ENCODE peak calls at places on chromosomes 3 and 15, in eight cellular contexts. R is retina; C is NCI-H1092 treated with DMSO at 0.1 percent for 48 hours; X is natural killer cell treated with Interleukin-12 subunit alpha and Interleukin-12 subunit beta and Interleukin-15 and Interleukin-18, amount 100 ng/mL, for 72 hours; P is Kasumi-1; D is mesothelial cell of epicardium; I is tibial nerve; V is C1 segment of cervical spinal cord. Y is an unnamed sample.

GRCh38 chr3:106337116-106337515 is 468.3 kb upstream of the CBLB start:
- DNase-seq in R (no peak), C (no peak), X (no peak), P (no peak), D (no peak), I (no peak), V (no peak), Y (no peak)

GRCh38 chr3:146803746-146804145 is 198.6 kb upstream of the PLSCR5 start:
- DNase-seq in R (no peak), C (no peak), X (no peak), P (no peak), D (no peak), I (no peak), V (no peak), Y (no peak)

GRCh38 chr3:23264413-23264812 is 61.3 kb downstream of the UBE2E2 start:
- DNase-seq in R (no peak), C (no peak), X (no peak), P (no peak), D (no peak), I (no peak), V (no peak), Y (no peak)

GRCh38 chr3:4627651-4628375 is 134.7 kb downstream of the ITPR1 start:
- DNase-seq in R (no peak), C (no peak), X (no peak), P (no peak), D (no peak), I (no peak), V (no peak), Y (no peak)

GRCh38 chr3:170410428-170411029 is 8.1 kb upstream of the CLDN11 start:
- DNase-seq in R (no peak), C (peak; percentile 20), X (no peak), P (peak; percentile 48), D (no peak), I (no peak), V (no peak), Y (no peak)

GRCh38 chr15:100256985-100257650 is 84.7 kb downstream of the ADAMTS17 start:
- DNase-seq in R (no peak), C (no peak), X (no peak), P (no peak), D (no peak), I (no peak), V (no peak), Y (no peak)

GRCh38 chr3:128319741-128320141 is 146.9 kb downstream of the DNAJB8 start:
- DNase-seq in R (no peak), C (peak; percentile 33), X (peak; percentile 22), P (no peak), D (peak; percentile 29), I (no peak), V (no peak), Y (no peak)

GRCh38 chr15:73338606-73339388 is 30.0 kb downstream of the HCN4 start:
- DNase-seq in R (no peak), C (no peak), X (no peak), P (no peak), D (no peak), I (no peak), V (no peak), Y (no peak)

GRCh38 chr15:93110502-93111040 is 21.6 kb upstream of the RGMA start:
- DNase-seq in R (no peak), C (no peak), X (no peak), P (no peak), D (no peak), I (no peak), V (no peak), Y (no peak)

GRCh38 chr15:47787875-47788274 is 70.6 kb downstream of the SEMA6D start:
- DNase-seq in R (no peak), C (no peak), X (no peak), P (no peak), D (no peak), I (no peak), V (no peak), Y (no peak)

GRCh38 chr15:72962054-72962702 is 90.1 kb upstream of the NEO1 start:
- DNase-seq in R (no peak), C (no peak), X (no peak), P (no peak), D (no peak), I (no peak), V (no peak), Y (no peak)

GRCh38 chr15:26394801-26395200 is 378.1 kb downstream of the GABRB3 start:
- DNase-seq in R (peak; percentile 39), C (peak; percentile 70), X (no peak), P (no peak), D (no peak), I (no peak), V (no peak), Y (no peak)

GRCh38 chr15:80476036-80476435 is 71.9 kb downstream of the ARNT2 start:
- DNase-seq in R (no peak), C (no peak), X (no peak), P (no peak), D (no peak), I (no peak), V (no peak), Y (no peak)

GRCh38 chr3:69646287-69647067 is 92.8 kb upstream of the MITF start:
- DNase-seq in R (no peak), C (no peak), X (no peak), P (no peak), D (no peak), I (no peak), V (no peak), Y (no peak)

GRCh38 chr15:67038721-67039120 is 26.7 kb upstream of the SMAD3 start:
- DNase-seq in R (peak; percentile 30), C (no peak), X (no peak), P (no peak), D (no peak), I (no peak), V (no peak), Y (no peak)

GRCh38 chr3:186025161-186025560 is 83.7 kb downstream of the ETV5 start:
- DNase-seq in R (no peak), C (no peak), X (peak; percentile 62), P (no peak), D (no peak), I (no peak), V (no peak), Y (no peak)

GRCh38 chr3:115321396-115321795 is 174.3 kb upstream of the ZBTB20 start:
- DNase-seq in R (no peak), C (peak; percentile 16), X (no peak), P (no peak), D (no peak), I (no peak), V (no peak), Y (no peak)

GRCh38 chr3:157129782-157130137 is 30.2 kb downstream of the CCNL1 start:
- DNase-seq in R (peak; percentile 88), C (peak; percentile 57), X (no peak), P (no peak), D (no peak), I (no peak), V (peak; percentile 70), Y (no peak)

GRCh38 chr3:142447308-142447851 is 457 bp downstream of the XRN1 start:
- DNase-seq in R (no peak), C (peak; percentile 64), X (no peak), P (peak; percentile 51), D (no peak), I (no peak), V (peak; percentile 70), Y (no peak)

GRCh38 chr3:125357032-125357658 is 18.0 kb downstream of the ZNF148 start:
- DNase-seq in R (peak; percentile 92), C (peak; percentile 46), X (peak; percentile 69), P (peak; percentile 71), D (no peak), I (no peak), V (peak; percentile 44), Y (no peak)

GRCh38 chr3:149307435-149307783 is 26.0 kb downstream of the TM4SF18 start:
- DNase-seq in R (no peak), C (no peak), X (no peak), P (peak; percentile 39), D (no peak), I (no peak), V (no peak), Y (no peak)

GRCh38 chr3:82144811-82145210 is 383.4 kb upstream of the GBE1 start:
- DNase-seq in R (no peak), C (no peak), X (no peak), P (no peak), D (no peak), I (no peak), V (no peak), Y (no peak)

GRCh38 chr3:154122096-154122911 is 1.1 kb downstream of the ARHGEF26 start:
- DNase-seq in R (peak; percentile 65), C (peak; percentile 41), X (no peak), P (no peak), D (peak; percentile 43), I (no peak), V (peak; percentile 45), Y (no peak)

GRCh38 chr3:152328841-152329240 is 60.1 kb downstream of the MBNL1 start:
- DNase-seq in R (no peak), C (no peak), X (no peak), P (peak; percentile 16), D (no peak), I (no peak), V (no peak), Y (no peak)

GRCh38 chr15:48283361-48284157 is 47.7 kb upstream of the DUT start:
- DNase-seq in R (peak; percentile 20), C (no peak), X (no peak), P (no peak), D (no peak), I (no peak), V (no peak), Y (no peak)

GRCh38 chr3:150346956-150347863 is 60.9 kb upstream of the TSC22D2 start:
- DNase-seq in R (no peak), C (no peak), X (no peak), P (no peak), D (no peak), I (no peak), V (no peak), Y (no peak)

GRCh38 chr3:168040624-168041208 is 55.0 kb downstream of the GOLIM4 start:
- DNase-seq in R (no peak), C (peak; percentile 60), X (no peak), P (peak; percentile 93), D (no peak), I (no peak), V (no peak), Y (no peak)

GRCh38 chr3:120470870-120471269 is 20.1 kb upstream of the FSTL1 start:
- DNase-seq in R (no peak), C (peak; percentile 24), X (no peak), P (no peak), D (no peak), I (no peak), V (no peak), Y (no peak)

GRCh38 chr3:100506355-100506754 is 13.9 kb downstream of the TMEM45A start:
- DNase-seq in R (no peak), C (no peak), X (no peak), P (peak; percentile 19), D (no peak), I (no peak), V (no peak), Y (no peak)

GRCh38 chr3:122392868-122393844 is 9.2 kb downstream of the FAM162A start:
- DNase-seq in R (peak; percentile 8), C (peak; percentile 24), X (no peak), P (peak; percentile 87), D (no peak), I (no peak), V (no peak), Y (no peak)

GRCh38 chr15:63250312-63250965 is 27.0 kb upstream of the APH1B start:
- DNase-seq in R (no peak), C (no peak), X (no peak), P (no peak), D (no peak), I (no peak), V (no peak), Y (no peak)

GRCh38 chr3:155391104-155391503 is 97.6 kb upstream of the STRIT1 start:
- DNase-seq in R (no peak), C (no peak), X (no peak), P (no peak), D (no peak), I (no peak), V (no peak), Y (no peak)

GRCh38 chr3:13549513-13550256 is 760 bp downstream of the FBLN2 start:
- DNase-seq in R (no peak), C (no peak), X (no peak), P (no peak), D (no peak), I (no peak), V (no peak), Y (no peak)

Y was measured in GM12878.